ENCODE peak calls at places on chromosomes 7 and 10, in nine cellular contexts. One of them, this sample, is unnamed. For H3K4me1, the result is how much of the 10 kb centered on the place peaks cover.

GRCh38 chr7:93062599-93062998 is 55.2 kb downstream of the SAMD9 start:
- DNase-seq in K562: no peak
- DNase-seq in NT2/D1: no peak
- DNase-seq in aorta: no peak
- DNase-seq in mesenchymal stem cell: no peak
- DNase-seq in BE2C: no peak
- DNase-seq in tibial artery: no peak
- DNase-seq in uterus: no peak
- DNase-seq in spleen: no peak
- DNase-seq in this sample: no peak

GRCh38 chr10:14429043-14429713 is 98.5 kb upstream of the FRMD4A start:
- DNase-seq in mesenchymal stem cell: no peak
- DNase-seq in K562: no peak
- DNase-seq in uterus: no peak
- DNase-seq in NT2/D1: no peak
- DNase-seq in BE2C: no peak
- DNase-seq in spleen: no peak
- DNase-seq in aorta: no peak
- DNase-seq in tibial artery: no peak
- DNase-seq in this sample: no peak

GRCh38 chr7:92699560-92699959 is 109.4 kb upstream of the FAM133B start:
- DNase-seq in spleen: no peak
- DNase-seq in NT2/D1: no peak
- DNase-seq in tibial artery: no peak
- DNase-seq in BE2C: no peak
- DNase-seq in uterus: no peak
- DNase-seq in mesenchymal stem cell: peak
- DNase-seq in aorta: no peak
- DNase-seq in K562: no peak
- DNase-seq in this sample: no peak

GRCh38 chr10:95880704-95881103 is 27.1 kb upstream of the CC2D2B start:
- DNase-seq in BE2C: no peak
- DNase-seq in tibial artery: no peak
- DNase-seq in uterus: no peak
- DNase-seq in mesenchymal stem cell: no peak
- DNase-seq in K562: no peak
- DNase-seq in spleen: no peak
- DNase-seq in NT2/D1: no peak
- DNase-seq in aorta: no peak
- DNase-seq in this sample: no peak

GRCh38 chr10:70260259-70260658 is 23.5 kb downstream of the NPFFR1 start:
- DNase-seq in NT2/D1: no peak
- DNase-seq in spleen: no peak
- DNase-seq in aorta: no peak
- DNase-seq in mesenchymal stem cell: no peak
- DNase-seq in K562: no peak
- DNase-seq in BE2C: no peak
- DNase-seq in uterus: no peak
- DNase-seq in tibial artery: no peak
- DNase-seq in this sample: no peak

GRCh38 chr7:90920336-90920735 is 324.2 kb downstream of the CDK14 start:
- DNase-seq in BE2C: no peak
- DNase-seq in mesenchymal stem cell: no peak
- DNase-seq in uterus: no peak
- DNase-seq in aorta: no peak
- DNase-seq in spleen: no peak
- DNase-seq in NT2/D1: no peak
- DNase-seq in tibial artery: no peak
- DNase-seq in K562: no peak
- DNase-seq in this sample: no peak

GRCh38 chr10:121087129-121087528 is 236.0 kb downstream of the WDR11 start:
- DNase-seq in K562: no peak
- DNase-seq in tibial artery: no peak
- DNase-seq in mesenchymal stem cell: no peak
- DNase-seq in spleen: no peak
- DNase-seq in NT2/D1: no peak
- DNase-seq in uterus: no peak
- DNase-seq in BE2C: peak
- DNase-seq in aorta: no peak
- DNase-seq in this sample: no peak

GRCh38 chr7:66267249-66267648 is 62.1 kb downstream of the TPST1 start:
- DNase-seq in tibial artery: peak
- DNase-seq in K562: no peak
- DNase-seq in spleen: no peak
- DNase-seq in uterus: peak
- DNase-seq in aorta: no peak
- DNase-seq in BE2C: no peak
- DNase-seq in mesenchymal stem cell: peak
- DNase-seq in NT2/D1: no peak
- DNase-seq in this sample: no peak

DNA sequence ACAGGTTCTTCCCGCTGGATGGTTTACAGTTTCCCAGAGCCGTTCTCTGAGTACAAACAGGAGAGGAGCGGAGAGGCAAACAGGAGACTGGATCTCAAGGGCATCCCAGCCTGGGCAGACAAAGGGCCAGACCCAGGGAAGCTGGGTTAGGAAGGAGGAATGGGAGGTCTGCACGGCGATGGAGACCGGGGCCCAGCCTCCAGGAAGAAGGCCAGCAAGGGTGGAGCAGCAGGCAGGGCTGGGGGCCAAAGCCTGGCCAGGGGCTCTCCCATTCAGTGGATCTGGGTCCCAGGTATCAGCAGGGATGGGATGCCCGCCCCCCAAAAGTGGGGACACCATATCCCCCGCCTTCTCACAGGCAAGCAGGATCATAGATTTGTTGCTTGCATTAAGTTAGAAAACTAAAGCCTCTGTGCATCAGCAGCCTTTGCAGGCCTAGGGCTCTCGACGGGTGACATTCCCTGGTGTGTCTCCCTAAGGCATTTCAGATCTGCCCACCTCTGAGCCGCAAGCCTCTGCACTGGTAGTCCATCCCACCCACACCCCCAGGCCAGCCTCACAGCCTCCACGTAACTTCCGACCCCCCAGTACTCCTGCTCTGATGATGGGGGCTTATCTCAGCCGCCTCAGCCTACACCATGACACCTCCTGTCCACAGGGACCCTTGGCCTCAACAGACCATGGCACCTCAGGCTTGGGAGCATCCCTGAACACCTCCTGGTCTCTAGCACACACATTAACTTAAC is 59.9 kb downstream of the TNS3 start:
- DNase-seq in K562: no peak
- DNase-seq in mesenchymal stem cell: no peak
- DNase-seq in BE2C: no peak
- DNase-seq in uterus: no peak
- DNase-seq in NT2/D1: no peak
- DNase-seq in spleen: peak
- DNase-seq in tibial artery: no peak
- DNase-seq in aorta: no peak
- DNase-seq in this sample: no peak
- H3K4me3 ChIP-seq in K562: no peak
- H3K4me3 ChIP-seq in mesenchymal stem cell: no peak
- H3K4me3 ChIP-seq in BE2C: no peak
- H3K4me3 ChIP-seq in uterus: no peak
- H3K4me3 ChIP-seq in NT2/D1: no peak
- H3K4me3 ChIP-seq in spleen: no peak
- H3K4me3 ChIP-seq in tibial artery: no peak
- H3K4me3 ChIP-seq in aorta: no peak
- H3K4me3 ChIP-seq in this sample: no peak

GRCh38 chr7:98396768-98397167 is 4.1 kb downstream of the BAIAP2L1 start:
- DNase-seq in spleen: no peak
- DNase-seq in mesenchymal stem cell: no peak
- DNase-seq in K562: no peak
- DNase-seq in BE2C: no peak
- DNase-seq in aorta: no peak
- DNase-seq in uterus: no peak
- DNase-seq in tibial artery: no peak
- DNase-seq in NT2/D1: no peak
- DNase-seq in this sample: no peak

GRCh38 chr7:98399903-98400537 is 870 bp downstream of the BAIAP2L1 start:
- DNase-seq in K562: peak
- DNase-seq in tibial artery: no peak
- DNase-seq in NT2/D1: no peak
- DNase-seq in aorta: no peak
- DNase-seq in mesenchymal stem cell: peak
- DNase-seq in spleen: peak
- DNase-seq in uterus: no peak
- DNase-seq in BE2C: no peak
- DNase-seq in this sample: no peak

GRCh38 chr7:98399462-98399861 is 1.4 kb downstream of the BAIAP2L1 start:
- DNase-seq in NT2/D1: no peak
- DNase-seq in K562: no peak
- DNase-seq in aorta: no peak
- DNase-seq in BE2C: no peak
- DNase-seq in uterus: no peak
- DNase-seq in spleen: no peak
- DNase-seq in mesenchymal stem cell: peak
- DNase-seq in tibial artery: no peak
- DNase-seq in this sample: no peak

GRCh38 chr7:98400538-98401427 is at the start of gene BAIAP2L1:
- DNase-seq in NT2/D1: peak
- DNase-seq in K562: peak
- DNase-seq in spleen: peak
- DNase-seq in BE2C: peak
- DNase-seq in tibial artery: no peak
- DNase-seq in uterus: peak
- DNase-seq in mesenchymal stem cell: peak
- DNase-seq in aorta: peak
- DNase-seq in this sample: peak

DNA sequence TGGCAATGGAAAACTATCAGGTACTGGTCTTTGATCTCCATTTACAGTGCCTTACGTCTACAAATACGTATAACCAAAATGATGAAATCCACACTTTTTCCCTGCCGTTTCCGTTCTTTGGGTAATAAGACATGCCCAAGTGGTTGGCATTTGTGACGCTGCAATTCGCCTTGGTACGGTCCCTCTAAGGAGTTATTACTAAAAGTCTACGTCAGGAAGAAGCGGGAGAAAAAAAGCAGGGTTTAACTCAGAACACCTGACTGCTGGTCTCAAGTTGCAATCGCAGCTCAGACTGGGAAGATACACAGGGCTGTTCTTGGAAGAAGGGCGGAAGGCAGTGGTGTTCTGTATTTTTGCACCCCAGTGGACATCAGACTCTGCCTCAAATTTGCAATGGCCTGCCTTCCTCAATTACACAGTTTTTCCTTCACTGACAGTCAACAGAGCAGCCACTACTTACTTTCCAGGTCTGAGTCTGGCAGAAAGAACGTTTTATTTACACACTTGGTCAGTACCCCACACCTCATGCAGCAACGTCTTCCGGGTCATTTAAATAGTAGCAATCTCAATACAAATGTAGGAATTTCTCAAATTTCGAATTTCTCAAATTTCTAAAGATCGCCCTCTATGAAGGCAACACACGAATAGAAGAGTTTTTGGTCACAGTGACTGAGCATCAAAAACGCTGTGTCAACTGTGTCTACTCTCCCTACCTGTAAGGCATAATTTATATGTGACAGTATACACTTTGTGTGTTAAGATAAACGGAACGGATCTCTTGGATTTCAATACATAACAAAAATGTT is 2.1 kb downstream of the BAIAP2L1 start:
- DNase-seq in mesenchymal stem cell: peak
- DNase-seq in uterus: no peak
- DNase-seq in K562: peak
- DNase-seq in aorta: no peak
- DNase-seq in BE2C: no peak
- DNase-seq in spleen: no peak
- DNase-seq in tibial artery: no peak
- DNase-seq in NT2/D1: no peak
- DNase-seq in this sample: no peak
- H3K4me1 ChIP-seq in mesenchymal stem cell: under half
- H3K4me1 ChIP-seq in uterus: under half
- H3K4me1 ChIP-seq in K562: under half
- H3K4me1 ChIP-seq in aorta: under half
- H3K4me1 ChIP-seq in BE2C: under half
- H3K4me1 ChIP-seq in spleen: under half
- H3K4me1 ChIP-seq in tibial artery: under half
- H3K4me1 ChIP-seq in NT2/D1: under half
- H3K4me1 ChIP-seq in this sample: under half

GRCh38 chr10:91200314-91201212 is 19.9 kb upstream of the PCGF5 start:
- DNase-seq in uterus: no peak
- DNase-seq in K562: no peak
- DNase-seq in aorta: no peak
- DNase-seq in NT2/D1: no peak
- DNase-seq in BE2C: no peak
- DNase-seq in tibial artery: no peak
- DNase-seq in spleen: no peak
- DNase-seq in mesenchymal stem cell: no peak
- DNase-seq in this sample: no peak
- H3K4me3 ChIP-seq in uterus: no peak
- H3K4me3 ChIP-seq in K562: no peak
- H3K4me3 ChIP-seq in aorta: no peak
- H3K4me3 ChIP-seq in NT2/D1: no peak
- H3K4me3 ChIP-seq in BE2C: no peak
- H3K4me3 ChIP-seq in tibial artery: no peak
- H3K4me3 ChIP-seq in spleen: no peak
- H3K4me3 ChIP-seq in mesenchymal stem cell: no peak
- H3K4me3 ChIP-seq in this sample: no peak

GRCh38 chr10:79104264-79104954 is 35.6 kb downstream of the ZMIZ1 start:
- DNase-seq in mesenchymal stem cell: no peak
- DNase-seq in aorta: peak
- DNase-seq in spleen: peak
- DNase-seq in BE2C: no peak
- DNase-seq in K562: no peak
- DNase-seq in NT2/D1: no peak
- DNase-seq in uterus: peak
- DNase-seq in tibial artery: peak
- DNase-seq in this sample: no peak

GRCh38 chr10:79105164-79105739 is 36.5 kb downstream of the ZMIZ1 start:
- DNase-seq in tibial artery: no peak
- DNase-seq in mesenchymal stem cell: no peak
- DNase-seq in BE2C: no peak
- DNase-seq in spleen: no peak
- DNase-seq in aorta: no peak
- DNase-seq in NT2/D1: no peak
- DNase-seq in K562: no peak
- DNase-seq in uterus: no peak
- DNase-seq in this sample: no peak

GRCh38 chr10:79103078-79103477 is 34.3 kb downstream of the ZMIZ1 start:
- DNase-seq in aorta: no peak
- DNase-seq in tibial artery: no peak
- DNase-seq in BE2C: no peak
- DNase-seq in spleen: peak
- DNase-seq in K562: no peak
- DNase-seq in mesenchymal stem cell: no peak
- DNase-seq in NT2/D1: no peak
- DNase-seq in uterus: no peak
- DNase-seq in this sample: no peak

GRCh38 chr10:79102056-79102874 is 33.5 kb downstream of the ZMIZ1 start:
- DNase-seq in BE2C: peak
- DNase-seq in tibial artery: peak
- DNase-seq in spleen: peak
- DNase-seq in mesenchymal stem cell: peak
- DNase-seq in aorta: peak
- DNase-seq in uterus: peak
- DNase-seq in NT2/D1: no peak
- DNase-seq in K562: peak
- DNase-seq in this sample: no peak

DNA sequence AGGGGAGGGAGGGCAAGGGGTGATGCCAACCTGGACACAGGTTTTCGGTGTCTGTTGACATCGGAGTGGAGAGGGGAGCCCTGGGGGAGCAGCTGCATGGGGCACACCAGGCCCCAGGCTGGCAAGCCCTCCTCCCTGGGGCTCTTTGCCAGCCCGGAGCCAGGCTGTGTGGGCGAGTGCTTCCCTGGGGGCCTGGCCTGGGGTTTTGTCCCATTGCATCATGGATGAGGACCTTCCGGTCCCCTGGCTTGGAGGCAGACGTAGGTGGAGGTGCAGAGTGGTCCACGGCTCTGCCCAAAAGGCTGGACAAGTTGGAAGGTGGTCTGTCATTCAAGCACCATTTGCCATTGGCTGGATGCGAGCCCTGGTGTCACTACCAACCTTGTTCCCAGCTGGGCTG is 34.8 kb downstream of the ZMIZ1 start:
- DNase-seq in BE2C: no peak
- DNase-seq in K562: no peak
- DNase-seq in NT2/D1: no peak
- DNase-seq in aorta: peak
- DNase-seq in spleen: peak
- DNase-seq in tibial artery: no peak
- DNase-seq in mesenchymal stem cell: no peak
- DNase-seq in uterus: no peak
- DNase-seq in this sample: no peak
- H3K4me1 ChIP-seq in BE2C: under half
- H3K4me1 ChIP-seq in K562: under half
- H3K4me1 ChIP-seq in NT2/D1: under half
- H3K4me1 ChIP-seq in aorta: under half
- H3K4me1 ChIP-seq in spleen: half or more
- H3K4me1 ChIP-seq in tibial artery: under half
- H3K4me1 ChIP-seq in mesenchymal stem cell: half or more
- H3K4me1 ChIP-seq in uterus: under half
- H3K4me1 ChIP-seq in this sample: half or more